ENCODE peak calls at places on chromosomes 4 and X, in seven cellular contexts. One of them, this sample, is unnamed.
A peak's percentile ranks its signal among the peaks of the same experiment; 100 is the strongest.

GRCh38 chr4:73901031-73901430 is 31.8 kb downstream of the CXCL1 start:
- DNase-seq in foreskin fibroblast: peak; percentile 61
- DNase-seq in erythroblast: no peak
- DNase-seq in stimulated activated CD4-positive, alpha-beta T cell treated with anti-CD3 and anti-CD28 coated beads, Interleukin-2, amount 100 ng/mL, for 24 hours: no peak
- DNase-seq in NCI-H187: no peak
- DNase-seq in AG20443: peak; percentile 51
- DNase-seq in activated B cell treated with CpG ODN at 0.5 μM for 24 hours: no peak
- DNase-seq in this sample: no peak

GRCh38 chr4:5925419-5926187 is 32.7 kb upstream of the CRMP1 start:
- DNase-seq in foreskin fibroblast: no peak
- DNase-seq in erythroblast: no peak
- DNase-seq in stimulated activated CD4-positive, alpha-beta T cell treated with anti-CD3 and anti-CD28 coated beads, Interleukin-2, amount 100 ng/mL, for 24 hours: no peak
- DNase-seq in NCI-H187: no peak
- DNase-seq in AG20443: no peak
- DNase-seq in activated B cell treated with CpG ODN at 0.5 μM for 24 hours: no peak
- DNase-seq in this sample: no peak

GRCh38 chr4:176561368-176561767 is 231.4 kb downstream of the VEGFC start:
- DNase-seq in foreskin fibroblast: no peak
- DNase-seq in erythroblast: no peak
- DNase-seq in stimulated activated CD4-positive, alpha-beta T cell treated with anti-CD3 and anti-CD28 coated beads, Interleukin-2, amount 100 ng/mL, for 24 hours: no peak
- DNase-seq in NCI-H187: no peak
- DNase-seq in AG20443: no peak
- DNase-seq in activated B cell treated with CpG ODN at 0.5 μM for 24 hours: no peak
- DNase-seq in this sample: no peak

GRCh38 chrX:72314242-72314641 is 8.5 kb upstream of the CITED1 start:
- DNase-seq in foreskin fibroblast: no peak
- DNase-seq in erythroblast: peak; percentile 0
- DNase-seq in stimulated activated CD4-positive, alpha-beta T cell treated with anti-CD3 and anti-CD28 coated beads, Interleukin-2, amount 100 ng/mL, for 24 hours: no peak
- DNase-seq in NCI-H187: no peak
- DNase-seq in AG20443: no peak
- DNase-seq in activated B cell treated with CpG ODN at 0.5 μM for 24 hours: no peak
- DNase-seq in this sample: no peak

GRCh38 chr4:26300314-26301307 is 20.2 kb upstream of the RBPJ start:
- DNase-seq in foreskin fibroblast: peak; percentile 75
- DNase-seq in erythroblast: no peak
- DNase-seq in stimulated activated CD4-positive, alpha-beta T cell treated with anti-CD3 and anti-CD28 coated beads, Interleukin-2, amount 100 ng/mL, for 24 hours: no peak
- DNase-seq in NCI-H187: no peak
- DNase-seq in AG20443: peak; percentile 18
- DNase-seq in activated B cell treated with CpG ODN at 0.5 μM for 24 hours: no peak
- DNase-seq in this sample: no peak

GRCh38 chr4:6273661-6273990 is 4.0 kb downstream of the WFS1 start:
- DNase-seq in foreskin fibroblast: no peak
- DNase-seq in erythroblast: no peak
- DNase-seq in stimulated activated CD4-positive, alpha-beta T cell treated with anti-CD3 and anti-CD28 coated beads, Interleukin-2, amount 100 ng/mL, for 24 hours: no peak
- DNase-seq in NCI-H187: no peak
- DNase-seq in AG20443: peak; percentile 30
- DNase-seq in activated B cell treated with CpG ODN at 0.5 μM for 24 hours: no peak
- DNase-seq in this sample: no peak

GRCh38 chr4:133982533-133983224 is 218.9 kb downstream of the PABPC4L start:
- DNase-seq in foreskin fibroblast: peak; percentile 20
- DNase-seq in erythroblast: no peak
- DNase-seq in stimulated activated CD4-positive, alpha-beta T cell treated with anti-CD3 and anti-CD28 coated beads, Interleukin-2, amount 100 ng/mL, for 24 hours: no peak
- DNase-seq in NCI-H187: no peak
- DNase-seq in AG20443: no peak
- DNase-seq in activated B cell treated with CpG ODN at 0.5 μM for 24 hours: no peak
- DNase-seq in this sample: no peak

GRCh38 chr4:118280501-118281218 is 72.1 kb downstream of the PRSS12 start:
- DNase-seq in foreskin fibroblast: peak; percentile 85
- DNase-seq in erythroblast: peak; percentile 76
- DNase-seq in stimulated activated CD4-positive, alpha-beta T cell treated with anti-CD3 and anti-CD28 coated beads, Interleukin-2, amount 100 ng/mL, for 24 hours: no peak
- DNase-seq in NCI-H187: no peak
- DNase-seq in AG20443: peak; percentile 35
- DNase-seq in activated B cell treated with CpG ODN at 0.5 μM for 24 hours: no peak
- DNase-seq in this sample: peak; percentile 50

GRCh38 chr4:156515295-156515694 is 456.3 kb downstream of the PDGFC start:
- DNase-seq in foreskin fibroblast: peak; percentile 19
- DNase-seq in erythroblast: no peak
- DNase-seq in stimulated activated CD4-positive, alpha-beta T cell treated with anti-CD3 and anti-CD28 coated beads, Interleukin-2, amount 100 ng/mL, for 24 hours: no peak
- DNase-seq in NCI-H187: no peak
- DNase-seq in AG20443: no peak
- DNase-seq in activated B cell treated with CpG ODN at 0.5 μM for 24 hours: no peak
- DNase-seq in this sample: no peak

GRCh38 chr4:57020467-57021101 is 41.9 kb downstream of the POLR2B start:
- DNase-seq in foreskin fibroblast: peak; percentile 89
- DNase-seq in erythroblast: peak; percentile 23
- DNase-seq in stimulated activated CD4-positive, alpha-beta T cell treated with anti-CD3 and anti-CD28 coated beads, Interleukin-2, amount 100 ng/mL, for 24 hours: no peak
- DNase-seq in NCI-H187: no peak
- DNase-seq in AG20443: peak; percentile 57
- DNase-seq in activated B cell treated with CpG ODN at 0.5 μM for 24 hours: no peak
- DNase-seq in this sample: no peak

GRCh38 chrX:152451731-152451980 is 541 bp upstream of the GABRA3 start:
- DNase-seq in foreskin fibroblast: no peak
- DNase-seq in erythroblast: no peak
- DNase-seq in stimulated activated CD4-positive, alpha-beta T cell treated with anti-CD3 and anti-CD28 coated beads, Interleukin-2, amount 100 ng/mL, for 24 hours: no peak
- DNase-seq in NCI-H187: no peak
- DNase-seq in AG20443: no peak
- DNase-seq in activated B cell treated with CpG ODN at 0.5 μM for 24 hours: no peak
- DNase-seq in this sample: no peak

GRCh38 chrX:119698835-119699234 is 5.9 kb upstream of the SEPTIN6 start:
- DNase-seq in foreskin fibroblast: peak; percentile 71
- DNase-seq in erythroblast: peak; percentile 59
- DNase-seq in stimulated activated CD4-positive, alpha-beta T cell treated with anti-CD3 and anti-CD28 coated beads, Interleukin-2, amount 100 ng/mL, for 24 hours: no peak
- DNase-seq in NCI-H187: no peak
- DNase-seq in AG20443: peak; percentile 58
- DNase-seq in activated B cell treated with CpG ODN at 0.5 μM for 24 hours: no peak
- DNase-seq in this sample: peak; percentile 63

This sample was measured in NCI-H460.